ENCODE peak calls at places on chromosome 21, in ten cellular contexts. Z, L, W, M, T, U, C, J, A and H are unnamed samples.

GRCh38 chr21:39721885-39722284 is 23.1 kb upstream of the IGSF5 start:
- DNase-seq in Z (no peak), L (no peak), W (no peak), M (no peak), T (no peak), U (no peak), C (no peak), J (peak; percentile 62), A (no peak), H (no peak)

GRCh38 chr21:32908529-32908928 is 117.2 kb upstream of the OLIG2 start:
- DNase-seq in Z (no peak), L (no peak), W (no peak), M (no peak), T (no peak), U (no peak), C (no peak), J (no peak), A (no peak), H (no peak)

GRCh38 chr21:46179708-46180078 is 4.6 kb downstream of the SPATC1L start:
- DNase-seq in Z (no peak), L (no peak), W (no peak), M (no peak), T (no peak), U (no peak), C (no peak), J (no peak), A (no peak), H (no peak)

GRCh38 chr21:36022704-36023103 is 37.6 kb downstream of the SETD4 start:
- DNase-seq in Z (no peak), L (no peak), W (no peak), M (peak; percentile 61), T (no peak), U (no peak), C (no peak), J (no peak), A (no peak), H (no peak)

GRCh38 chr21:38841472-38841871 is 35.7 kb downstream of the ETS2 start:
- DNase-seq in Z (no peak), L (no peak), W (no peak), M (no peak), T (no peak), U (no peak), C (no peak), J (no peak), A (no peak), H (no peak)

GRCh38 chr21:31195334-31196015 is 148.6 kb downstream of the TIAM1 start:
- DNase-seq in Z (no peak), L (no peak), W (no peak), M (no peak), T (no peak), U (no peak), C (no peak), J (no peak), A (no peak), H (no peak)

GRCh38 chr21:15255359-15256157 is 190.8 kb upstream of the NRIP1 start:
- DNase-seq in Z (peak; percentile 9), L (no peak), W (no peak), M (no peak), T (no peak), U (no peak), C (no peak), J (no peak), A (no peak), H (peak; percentile 16)

GRCh38 chr21:40421121-40421520 is 425.8 kb downstream of the DSCAM start:
- DNase-seq in Z (no peak), L (no peak), W (no peak), M (no peak), T (no peak), U (no peak), C (no peak), J (no peak), A (no peak), H (no peak)

GRCh38 chr21:18951291-18952038 is 547.9 kb upstream of the TMPRSS15 start:
- DNase-seq in Z (no peak), L (no peak), W (no peak), M (no peak), T (no peak), U (no peak), C (peak; percentile 58), J (no peak), A (no peak), H (peak; percentile 46)

GRCh38 chr21:38392722-38393121 is 105.6 kb downstream of the ERG start:
- DNase-seq in Z (no peak), L (no peak), W (no peak), M (no peak), T (no peak), U (no peak), C (no peak), J (no peak), A (no peak), H (no peak)

GRCh38 chr21:27173052-27173451 is 206.2 kb upstream of the ADAMTS5 start:
- DNase-seq in Z (no peak), L (no peak), W (no peak), M (no peak), T (no peak), U (no peak), C (no peak), J (no peak), A (no peak), H (no peak)

GRCh38 chr21:45060089-45060488 is 14.3 kb upstream of the ADARB1 start:
- DNase-seq in Z (no peak), L (no peak), W (no peak), M (no peak), T (no peak), U (no peak), C (no peak), J (no peak), A (no peak), H (no peak)

GRCh38 chr21:45059121-45059520 is 15.3 kb upstream of the ADARB1 start:
- DNase-seq in Z (no peak), L (no peak), W (no peak), M (no peak), T (no peak), U (no peak), C (no peak), J (no peak), A (no peak), H (no peak)

GRCh38 chr21:45057886-45058285 is 16.5 kb upstream of the ADARB1 start:
- DNase-seq in Z (no peak), L (no peak), W (no peak), M (no peak), T (no peak), U (no peak), C (no peak), J (no peak), A (no peak), H (no peak)

GRCh38 chr21:45064091-45064490 is 10.3 kb upstream of the ADARB1 start:
- DNase-seq in Z (no peak), L (no peak), W (no peak), M (no peak), T (no peak), U (no peak), C (no peak), J (no peak), A (no peak), H (no peak)

DNA sequence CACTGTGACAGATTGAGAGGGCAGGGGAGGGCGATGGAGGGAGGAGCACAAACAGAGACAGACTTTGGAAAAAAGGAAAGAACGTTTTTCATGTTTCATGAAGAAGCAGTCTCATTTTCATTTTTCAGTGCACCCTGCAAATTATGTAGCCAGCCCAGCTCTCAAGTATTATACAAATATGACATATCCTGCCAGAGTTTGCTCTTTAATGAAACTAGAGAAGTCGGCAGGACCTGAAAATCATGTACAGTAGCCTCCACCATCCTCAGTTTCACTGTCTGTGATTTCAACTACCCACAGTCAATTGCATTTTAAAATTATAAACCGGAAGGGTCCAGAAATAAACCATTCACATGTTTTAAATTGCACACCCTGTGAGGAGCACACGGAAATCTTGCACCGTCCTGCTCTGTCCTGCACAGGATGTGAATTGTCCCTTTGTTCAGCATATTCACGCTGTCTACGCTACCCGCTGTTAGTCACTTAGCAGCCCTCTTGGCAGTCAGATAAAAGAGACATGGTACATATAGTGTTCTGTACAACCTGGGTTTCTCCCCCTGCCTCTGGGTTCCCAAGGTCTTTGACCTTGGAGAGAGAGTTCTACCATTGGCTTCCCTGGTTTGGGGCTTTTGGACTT is 13.6 kb upstream of the ADARB1 start:
- DNase-seq in Z (no peak), L (no peak), W (no peak), M (no peak), T (no peak), U (no peak), C (no peak), J (no peak), A (no peak), H (no peak)
- H3K4me3 ChIP-seq in Z (no peak overlapping the region), L (no peak overlapping the region), W (no peak overlapping the region), M (no peak overlapping the region), T (no peak overlapping the region), U (no peak overlapping the region), C (no peak overlapping the region), J (no peak overlapping the region), A (no peak overlapping the region), H (no peak overlapping the region)

DNA sequence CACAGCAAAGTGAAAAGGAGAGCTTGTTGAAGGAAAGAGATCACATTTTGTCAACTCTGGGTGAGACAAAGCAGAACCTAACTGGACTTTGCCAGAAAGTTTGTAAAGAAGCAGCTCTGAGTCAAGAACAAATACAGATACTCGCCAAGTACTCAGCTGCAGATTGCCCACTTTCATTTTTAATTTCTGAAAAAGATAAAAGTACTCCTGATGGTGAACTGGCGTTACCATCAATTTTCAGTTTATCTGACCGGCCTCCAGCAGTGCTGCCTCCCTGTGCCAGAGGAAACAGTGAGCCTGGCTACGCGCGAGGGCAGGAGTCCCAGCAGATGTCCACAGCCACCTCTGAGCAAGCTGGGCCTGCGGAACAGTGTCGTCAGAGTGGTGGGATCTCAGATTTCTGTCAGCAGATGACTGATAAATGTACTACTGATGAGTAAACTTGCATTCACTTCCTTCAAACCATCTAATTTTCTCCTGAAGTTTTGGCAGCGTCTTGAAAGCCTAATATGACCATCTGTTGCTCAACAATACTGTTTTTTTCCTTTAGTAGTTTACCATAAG is 43.8 kb downstream of the BACH1 start:
- DNase-seq in Z (peak; percentile 63), L (no peak), W (no peak), M (peak; percentile 99), T (peak; percentile 2), U (peak; percentile 39), C (no peak), J (no peak), A (peak; percentile 19), H (no peak)
- TF ChIP-seq POLR2A in Z (no peak), L (no peak), W (no peak), M (peak; percentile 79), T (no peak), U (no peak), C (no peak), J (no peak), A (no peak), H (no peak)

DNA sequence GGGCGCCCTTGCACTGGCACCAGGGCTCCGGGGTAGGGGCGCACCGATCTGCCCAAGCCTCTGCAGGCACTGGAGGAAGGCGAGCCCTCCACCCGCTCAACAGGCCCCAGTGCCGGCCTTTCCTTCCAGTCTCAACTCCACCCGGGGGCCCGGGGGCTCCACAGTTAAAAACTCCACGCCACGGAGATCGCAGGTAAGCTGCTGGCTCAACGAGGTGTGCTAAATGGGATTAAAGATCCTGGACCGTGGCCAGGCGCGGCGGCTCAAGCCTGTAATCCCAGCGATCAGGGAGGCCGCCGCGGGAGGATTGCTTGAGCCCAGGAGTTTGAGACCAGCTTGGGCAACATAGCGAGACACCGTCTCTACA is 536 bp downstream of the HSF2BP start:
- DNase-seq in Z (no peak), L (no peak), W (no peak), M (no peak), T (no peak), U (no peak), C (no peak), J (no peak), A (no peak), H (no peak)
- H3K4me3 ChIP-seq in Z (peak overlapping the region; percentile 100), L (peak overlapping the region; percentile 79), W (peak overlapping the region; percentile 96), M (no peak overlapping the region), T (peak overlapping the region; percentile 98), U (no peak overlapping the region), C (no peak overlapping the region), J (peak overlapping the region; percentile 100), A (peak overlapping the region; percentile 99), H (peak overlapping the region; percentile 88)

GRCh38 chr21:41431788-41432548 is 5.9 kb downstream of the MX1 start:
- DNase-seq in Z (no peak), L (no peak), W (no peak), M (no peak), T (no peak), U (no peak), C (no peak), J (no peak), A (no peak), H (peak; percentile 11)
- TF ChIP-seq POLR2A in Z (no peak), L (no peak), W (no peak), M (no peak), T (no peak), U (no peak), C (no peak), J (no peak), A (no peak), H (no peak)